ENCODE peak calls at places on chromosomes 11 and 22, in five cellular contexts. R is stimulated activated CD4-positive, alpha-beta T cell treated with anti-CD3 and anti-CD28 coated beads, Interleukin-4, amount 100 ng/mL, for 48 hours; Q is coronary artery; K is HFF-Myc; L is activated CD4-positive, alpha-beta T cell treated with anti-CD3 and anti-CD28 coated beads, Interleukin-2, amount 50 U/mL, for 24 hours. E is an unnamed sample.

GRCh38 chr11:11813288-11813962 is 28.3 kb upstream of the USP47 start:
- DNase-seq in R (no peak), Q (peak), K (no peak), L (no peak), E (no peak)

GRCh38 chr22:43439368-43440102 is 27.7 kb downstream of the MPPED1 start:
- DNase-seq in R (no peak), Q (peak), K (no peak), L (no peak), E (no peak)

GRCh38 chr22:46133588-46133855 is 16.8 kb upstream of the PPARA start:
- DNase-seq in R (no peak), Q (no peak), K (no peak), L (no peak), E (no peak)

GRCh38 chr11:70788247-70789022 is 390.1 kb downstream of the CTTN start:
- DNase-seq in R (no peak), Q (no peak), K (peak), L (no peak), E (no peak)

GRCh38 chr11:130096823-130097222 is 27.1 kb downstream of the APLP2 start:
- DNase-seq in R (no peak), Q (no peak), K (no peak), L (no peak), E (no peak)

GRCh38 chr11:48077251-48077650 is 96.9 kb downstream of the PTPRJ start:
- DNase-seq in R (no peak), Q (no peak), K (no peak), L (no peak), E (no peak)

GRCh38 chr11:29934115-29934638 is 82.7 kb downstream of the KCNA4 start:
- DNase-seq in R (no peak), Q (no peak), K (no peak), L (no peak), E (no peak)

GRCh38 chr11:77199346-77199745 is 71.3 kb downstream of the MYO7A start:
- DNase-seq in R (no peak), Q (no peak), K (no peak), L (no peak), E (no peak)

GRCh38 chr11:99069831-99070444 is 49.2 kb downstream of the CNTN5 start:
- DNase-seq in R (no peak), Q (no peak), K (no peak), L (no peak), E (no peak)

GRCh38 chr11:350723-351255 is 18.5 kb upstream of the B4GALNT4 start:
- DNase-seq in R (no peak), Q (no peak), K (no peak), L (no peak), E (no peak)

GRCh38 chr11:71420455-71421241 is 27.5 kb downstream of the DHCR7 start:
- DNase-seq in R (no peak), Q (no peak), K (no peak), L (no peak), E (no peak)

GRCh38 chr11:128208329-128209220 is 378.8 kb downstream of the ETS1 start:
- DNase-seq in R (no peak), Q (no peak), K (peak), L (no peak), E (no peak)

GRCh38 chr11:12182650-12183511 is 72.5 kb downstream of the MICAL2 start:
- DNase-seq in R (no peak), Q (peak), K (peak), L (no peak), E (no peak)

GRCh38 chr11:117559698-117560097 is 232.0 kb downstream of the CEP164 start:
- DNase-seq in R (no peak), Q (no peak), K (no peak), L (no peak), E (no peak)

GRCh38 chr11:64767344-64768299 is 7.8 kb upstream of the PYGM start:
- DNase-seq in R (peak), Q (peak), K (no peak), L (peak), E (peak)

GRCh38 chr11:112481893-112482292 is 221.2 kb upstream of the PLET1 start:
- DNase-seq in R (no peak), Q (no peak), K (no peak), L (no peak), E (no peak)

GRCh38 chr11:120719348-120719747 is 207.8 kb downstream of the GRIK4 start:
- DNase-seq in R (no peak), Q (no peak), K (no peak), L (no peak), E (no peak)

GRCh38 chr11:93541884-93542752 is 1.1 kb downstream of the SMCO4 start:
- DNase-seq in R (peak), Q (no peak), K (peak), L (no peak), E (peak)

GRCh38 chr11:134272381-134273316 is 3.5 kb upstream of the GLB1L3 start:
- DNase-seq in R (no peak), Q (peak), K (no peak), L (no peak), E (no peak)

E was measured in GM13977.